ENCODE peak calls at places on chromosomes 6 and 20, in ten cellular contexts. L is GM10248, T is lower leg skin, H is fibroblast of pulmonary artery, C is adrenal gland, J is neural crest cell, K is esophagus squamous epithelium, P is bronchial epithelial cell, I is RWPE1, V is lower lobe of right lung. Y is an unnamed sample.

GRCh38 chr6:85113934-85114582 is 335.8 kb upstream of the NT5E start:
- DNase-seq in L (no peak), T (no peak), H (peak), C (no peak), J (no peak), K (no peak), P (peak), I (no peak), V (no peak), Y (no peak)

GRCh38 chr6:47083586-47084047 is 41.5 kb upstream of the ADGRF1 start:
- DNase-seq in L (no peak), T (peak), H (peak), C (peak), J (no peak), K (no peak), P (peak), I (peak), V (peak), Y (no peak)

GRCh38 chr6:22892452-22892851 is 323.1 kb downstream of the HDGFL1 start:
- DNase-seq in L (no peak), T (peak), H (peak), C (no peak), J (no peak), K (no peak), P (peak), I (peak), V (no peak), Y (no peak)

GRCh38 chr6:144969154-144969553 is 684.0 kb downstream of the UTRN start:
- DNase-seq in L (no peak), T (no peak), H (no peak), C (no peak), J (no peak), K (no peak), P (peak), I (no peak), V (no peak), Y (no peak)

GRCh38 chr6:62891065-62891647 is 320.1 kb upstream of the FKBP1C start:
- DNase-seq in L (no peak), T (no peak), H (peak), C (no peak), J (no peak), K (no peak), P (peak), I (no peak), V (no peak), Y (no peak)

GRCh38 chr6:118768904-118769325 is 117.5 kb upstream of the CEP85L start:
- DNase-seq in L (no peak), T (peak), H (peak), C (no peak), J (no peak), K (no peak), P (peak), I (no peak), V (no peak), Y (no peak)

GRCh38 chr20:47905628-47906487 is 120.6 kb upstream of the SULF2 start:
- DNase-seq in L (no peak), T (no peak), H (no peak), C (no peak), J (no peak), K (no peak), P (no peak), I (no peak), V (no peak), Y (no peak)

GRCh38 chr6:147022041-147022440 is 182.2 kb upstream of the STXBP5 start:
- DNase-seq in L (no peak), T (no peak), H (peak), C (no peak), J (no peak), K (no peak), P (peak), I (no peak), V (no peak), Y (no peak)

GRCh38 chr20:49207071-49207470 is 12.1 kb upstream of the DDX27 start:
- DNase-seq in L (peak), T (no peak), H (no peak), C (no peak), J (no peak), K (no peak), P (no peak), I (no peak), V (no peak), Y (no peak)

GRCh38 chr20:55252525-55252924 is 752.8 kb downstream of the CBLN4 start:
- DNase-seq in L (no peak), T (no peak), H (no peak), C (no peak), J (no peak), K (no peak), P (no peak), I (no peak), V (no peak), Y (no peak)

GRCh38 chr6:33609444-33610034 is 11.6 kb upstream of the ITPR3 start:
- DNase-seq in L (no peak), T (peak), H (peak), C (peak), J (no peak), K (no peak), P (peak), I (no peak), V (no peak), Y (no peak)

GRCh38 chr6:29792123-29793035 is 35.2 kb upstream of the HLA-G start:
- DNase-seq in L (peak), T (peak), H (peak), C (peak), J (peak), K (no peak), P (no peak), I (peak), V (peak), Y (no peak)

GRCh38 chr6:39568896-39569295 is 156.3 kb downstream of the KIF6 start:
- DNase-seq in L (no peak), T (no peak), H (peak), C (no peak), J (no peak), K (no peak), P (peak), I (no peak), V (no peak), Y (no peak)

GRCh38 chr6:107714104-107714503 is 110.0 kb downstream of the SCML4 start:
- DNase-seq in L (no peak), T (no peak), H (no peak), C (no peak), J (no peak), K (no peak), P (no peak), I (no peak), V (no peak), Y (no peak)

DNA sequence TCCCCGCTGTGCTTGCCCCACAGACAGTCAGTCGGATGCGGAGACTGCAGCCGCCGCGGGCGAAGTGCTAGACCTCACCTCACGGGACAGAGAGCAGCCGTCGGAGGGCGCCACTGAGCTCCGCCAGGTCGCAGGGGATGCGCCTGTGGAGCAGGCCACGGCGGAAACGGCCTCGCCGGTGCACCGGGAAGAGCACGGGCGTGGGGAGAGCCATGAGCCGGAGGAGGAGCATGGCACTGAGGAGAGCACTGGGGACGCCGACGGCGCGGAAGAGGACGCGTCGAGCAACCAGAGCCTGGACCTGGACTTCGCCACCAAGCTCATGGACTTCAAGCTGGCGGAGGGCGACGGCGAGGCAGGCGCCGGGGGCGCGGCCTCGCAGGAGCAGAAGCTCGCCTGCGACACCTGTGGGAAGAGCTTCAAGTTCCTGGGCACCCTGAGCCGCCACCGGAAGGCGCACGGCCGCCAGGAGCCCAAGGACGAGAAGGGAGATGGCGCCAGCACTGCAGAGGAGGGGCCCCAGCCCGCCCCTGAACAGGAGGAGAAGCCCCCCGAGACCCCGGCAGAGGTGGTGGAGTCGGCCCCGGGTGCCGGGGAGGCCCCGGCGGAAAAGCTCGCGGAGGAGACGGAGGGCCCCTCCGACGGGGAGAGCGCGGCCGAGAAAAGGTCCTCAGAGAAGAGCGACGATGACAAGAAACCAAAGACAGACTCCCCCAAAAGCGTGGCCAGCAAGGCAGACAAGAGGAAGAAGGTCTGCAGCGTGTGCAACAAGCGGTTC is 66.4 kb downstream of the SSR1 start:
- DNase-seq in L (no peak), T (no peak), H (no peak), C (no peak), J (no peak), K (no peak), P (no peak), I (no peak), V (peak), Y (no peak)
- TF ChIP-seq CTCF in L (no peak), T (no peak), H (no peak), C (no peak), J (no peak), K (no peak), P (no peak), I (no peak), V (no peak), Y (no peak)

DNA sequence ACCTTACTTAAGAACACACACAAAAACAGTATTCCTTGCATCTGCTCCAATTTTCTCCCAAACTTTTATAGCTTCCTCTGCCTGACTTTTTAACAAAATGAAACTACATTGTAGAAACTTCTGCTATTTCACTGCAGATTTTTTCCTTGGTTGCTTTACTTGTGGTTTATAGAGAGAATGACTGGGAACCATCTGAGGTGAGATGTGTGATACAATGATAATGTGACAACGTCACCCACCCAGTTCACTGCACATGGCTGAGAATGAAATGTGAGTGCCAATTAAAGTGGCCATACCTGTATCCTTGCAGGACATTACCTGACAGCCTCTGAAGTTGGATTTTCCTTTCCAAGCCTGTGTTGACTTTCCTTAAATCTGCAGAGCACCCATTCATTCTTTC is 258.4 kb downstream of the CD83 start:
- DNase-seq in L (no peak), T (no peak), H (no peak), C (no peak), J (no peak), K (no peak), P (no peak), I (no peak), V (no peak), Y (no peak)
- TF ChIP-seq CTCF in L (no peak), T (no peak), H (no peak), C (no peak), J (no peak), K (no peak), P (no peak), I (no peak), V (no peak), Y (no peak)

GRCh38 chr20:34112600-34113061 is 588 bp upstream of the EIF2S2 start:
- DNase-seq in L (peak), T (peak), H (peak), C (peak), J (peak), K (no peak), P (peak), I (peak), V (no peak), Y (no peak)

GRCh38 chr20:34109442-34109841 is 2.6 kb downstream of the EIF2S2 start:
- DNase-seq in L (no peak), T (no peak), H (no peak), C (no peak), J (no peak), K (no peak), P (no peak), I (no peak), V (no peak), Y (no peak)

GRCh38 chr20:34111057-34111711 is 859 bp downstream of the EIF2S2 start:
- DNase-seq in L (no peak), T (no peak), H (peak), C (no peak), J (no peak), K (no peak), P (peak), I (peak), V (no peak), Y (no peak)

GRCh38 chr20:34110025-34111013 is 1.7 kb downstream of the EIF2S2 start:
- DNase-seq in L (peak), T (no peak), H (peak), C (no peak), J (no peak), K (no peak), P (no peak), I (no peak), V (no peak), Y (no peak)

DNA sequence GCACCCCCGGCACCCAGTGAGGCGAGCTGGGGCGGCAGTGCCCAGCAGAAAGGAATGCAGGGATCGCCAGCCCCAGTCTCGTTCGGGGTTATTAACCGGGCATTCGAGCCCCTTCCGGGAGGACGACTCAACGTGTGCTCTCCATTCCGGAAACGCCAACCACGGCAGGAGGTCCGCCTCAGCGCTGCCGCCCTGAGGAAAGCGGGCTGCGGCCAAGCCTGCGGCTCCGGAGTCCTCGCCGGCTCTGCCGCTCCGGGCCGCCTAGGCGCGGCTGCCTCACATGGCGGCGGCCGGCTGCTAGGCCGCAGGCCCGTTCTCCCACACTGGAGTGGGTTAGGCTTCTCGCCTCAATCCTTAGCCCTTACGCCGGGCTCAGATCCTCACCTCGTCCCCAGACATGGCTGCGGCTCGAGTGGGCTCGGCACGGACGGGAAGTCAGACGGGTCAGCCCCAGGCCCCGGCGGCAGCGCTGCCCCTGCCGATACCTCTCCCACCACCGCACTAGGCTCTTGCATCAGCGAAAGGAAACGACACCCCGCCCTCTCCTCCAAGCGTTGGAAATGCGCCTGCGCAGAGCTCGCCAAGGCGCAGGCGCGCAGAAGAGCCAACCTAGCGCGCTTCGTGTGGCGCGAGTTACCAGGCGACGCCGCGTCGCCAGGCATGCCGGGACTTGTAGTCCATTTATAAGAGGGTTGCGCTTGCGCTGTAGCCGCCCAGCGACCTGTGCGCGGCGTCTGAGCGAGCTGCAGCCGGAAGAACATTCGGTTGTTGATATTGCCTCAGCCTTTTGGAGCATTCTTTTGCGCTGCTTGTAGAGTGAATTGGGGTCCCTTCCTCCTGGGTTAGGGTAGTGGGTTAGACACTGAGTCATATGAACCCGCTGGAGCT is at the start of gene EIF2S2:
- DNase-seq in L (peak), T (peak), H (peak), C (peak), J (peak), K (peak), P (peak), I (peak), V (peak), Y (peak)
- TF ChIP-seq CTCF in L (no peak), T (no peak), H (no peak), C (no peak), J (no peak), K (peak), P (no peak), I (no peak), V (no peak), Y (no peak)

GRCh38 chr6:116316772-116317467 is 37.2 kb upstream of the TSPYL1 start:
- DNase-seq in L (no peak), T (peak), H (no peak), C (peak), J (no peak), K (no peak), P (no peak), I (no peak), V (no peak), Y (no peak)
- TF ChIP-seq CTCF in L (no peak), T (no peak), H (no peak), C (no peak), J (no peak), K (no peak), P (no peak), I (no peak), V (no peak), Y (no peak)

GRCh38 chr6:116447496-116448011 is 13.6 kb upstream of the CALHM6 start:
- DNase-seq in L (no peak), T (no peak), H (peak), C (no peak), J (no peak), K (no peak), P (peak), I (no peak), V (no peak), Y (no peak)
- TF ChIP-seq CTCF in L (peak), T (no peak), H (no peak), C (no peak), J (no peak), K (no peak), P (no peak), I (no peak), V (no peak), Y (no peak)